ENCODE peak calls at places on chromosomes 2 and 18, in seven cellular contexts. S is activated T-cell treated with anti-CD3 and anti-CD28 coated beads for 48 hours; W is NCI-H1048; G is SK-MEL-5; B is stomach; E is stimulated activated CD4-positive, alpha-beta T cell treated with anti-CD3 and anti-CD28 coated beads, TNF-alpha, amount 100 ng/mL, for 1 hour; I is SIG-M5. J is an unnamed sample.

GRCh38 chr2:58834404-58834803 is 593.3 kb upstream of the FANCL start:
- DNase-seq in W (no peak), E (no peak), B (no peak), I (no peak), S (no peak), G (peak), J (peak)

GRCh38 chr2:43609304-43609883 is 13.6 kb upstream of the THADA start:
- DNase-seq in I (no peak), G (peak), S (no peak), W (no peak), E (no peak), B (no peak), J (peak)

GRCh38 chr2:85748948-85749875 is 4.6 kb upstream of the ATOH8 start:
- DNase-seq in G (no peak), B (no peak), S (no peak), E (no peak), I (no peak), W (no peak), J (no peak)

GRCh38 chr2:96321230-96322103 is 3.6 kb upstream of the ITPRIPL1 start:
- DNase-seq in E (peak), I (no peak), W (no peak), B (peak), G (peak), S (peak), J (peak)

GRCh38 chr2:100643906-100644501 is 81.2 kb downstream of the PDCL3 start:
- DNase-seq in I (no peak), E (no peak), S (no peak), W (no peak), G (no peak), B (no peak), J (no peak)

GRCh38 chr2:232783278-232783677 is 6.9 kb upstream of the KCNJ13 start:
- DNase-seq in E (no peak), G (no peak), I (no peak), W (no peak), S (no peak), B (no peak), J (no peak)

GRCh38 chr2:58762176-58762781 is 521.2 kb upstream of the FANCL start:
- DNase-seq in I (no peak), W (peak), S (peak), B (peak), E (no peak), G (peak), J (peak)

GRCh38 chr2:143787674-143788073 is 658.5 kb downstream of the ARHGAP15 start:
- DNase-seq in E (no peak), W (no peak), B (no peak), I (no peak), G (no peak), S (no peak), J (no peak)

GRCh38 chr18:1036926-1037325 is 132.3 kb downstream of the ADCYAP1 start:
- DNase-seq in E (no peak), W (no peak), S (no peak), B (no peak), I (no peak), G (no peak), J (no peak)

GRCh38 chr2:173500953-173501352 is 146.3 kb downstream of the CDCA7 start:
- DNase-seq in G (no peak), I (no peak), E (no peak), S (no peak), W (no peak), B (no peak), J (no peak)

GRCh38 chr2:27959496-27959895 is 69.0 kb downstream of the BABAM2 start:
- DNase-seq in I (peak), B (no peak), W (no peak), G (peak), E (no peak), S (no peak), J (no peak)

GRCh38 chr18:39840406-39840805 is 2114.6 kb upstream of the PIK3C3 start:
- DNase-seq in W (no peak), E (no peak), G (no peak), S (no peak), B (no peak), I (no peak), J (no peak)

GRCh38 chr2:214765180-214765579 is 44.3 kb downstream of the BARD1 start:
- DNase-seq in S (no peak), W (no peak), B (no peak), I (no peak), E (no peak), G (no peak), J (no peak)

GRCh38 chr2:174630097-174630496 is 32.5 kb upstream of the WIPF1 start:
- DNase-seq in I (no peak), B (no peak), W (no peak), E (no peak), S (no peak), G (no peak), J (no peak)

GRCh38 chr18:28153485-28154065 is 23.4 kb downstream of the CDH2 start:
- DNase-seq in G (no peak), W (no peak), I (no peak), B (no peak), S (no peak), E (no peak), J (no peak)

GRCh38 chr2:186979439-186980116 is 130.6 kb upstream of the ZSWIM2 start:
- DNase-seq in E (no peak), W (no peak), G (no peak), I (no peak), S (no peak), B (no peak), J (no peak)

GRCh38 chr2:120949957-120950590 is 214.4 kb downstream of the GLI2 start:
- DNase-seq in W (no peak), G (no peak), E (no peak), B (no peak), I (no peak), S (no peak), J (no peak)

GRCh38 chr18:50629148-50629631 is 69.3 kb downstream of the MAPK4 start:
- DNase-seq in B (no peak), G (no peak), I (no peak), E (no peak), W (no peak), S (no peak), J (no peak)

GRCh38 chr18:59547691-59548182 is 149.5 kb downstream of the CCBE1 start:
- DNase-seq in E (no peak), G (peak), W (no peak), S (no peak), B (no peak), I (no peak), J (peak)

GRCh38 chr2:11824901-11825592 is 78.6 kb downstream of the LPIN1 start:
- DNase-seq in W (no peak), B (no peak), S (no peak), I (no peak), G (no peak), E (no peak), J (no peak)

GRCh38 chr2:233075141-233075965 is 15.2 kb downstream of the INPP5D start:
- DNase-seq in E (no peak), I (no peak), S (no peak), B (peak), W (no peak), G (no peak), J (no peak)

J was measured in iPS-NIHi11.